ENCODE peak calls at places on chromosome 14, in five cellular contexts. H is A549, R is K562, P is HepG2, X is GM12878. V is an unnamed sample.

GRCh38 chr14:91135039-91135438 is 21.2 kb downstream of the DGLUCY start:
- DNase-seq in P (no peak), X (no peak), H (no peak), R (no peak), V (no peak)

GRCh38 chr14:52553002-52553670 is 500 bp downstream of the GPR137C start:
- DNase-seq in X (no peak), R (no peak), H (no peak), P (no peak), V (peak; percentile 58)

GRCh38 chr14:64715628-64716412 is 11.6 kb downstream of the PLEKHG3 start:
- DNase-seq in X (no peak), R (no peak), H (no peak), P (no peak), V (peak; percentile 28)

GRCh38 chr14:63563370-63564026 is 20.3 kb upstream of the PPP2R5E start:
- DNase-seq in P (no peak), R (no peak), H (no peak), X (no peak), V (no peak)

GRCh38 chr14:102516531-102517411 is 7.2 kb upstream of the ANKRD9 start:
- DNase-seq in R (peak; percentile 74), X (no peak), P (peak; percentile 44), H (peak; percentile 67), V (peak; percentile 72)

GRCh38 chr14:76963366-76963765 is 65.1 kb downstream of the IRF2BPL start:
- DNase-seq in P (no peak), H (no peak), R (no peak), X (no peak), V (no peak)

GRCh38 chr14:101972126-101972785 is 7.9 kb downstream of the DYNC1H1 start:
- DNase-seq in P (peak; percentile 90), X (no peak), R (peak; percentile 45), H (peak; percentile 90), V (peak; percentile 80)

GRCh38 chr14:26377150-26377549 is 220.7 kb downstream of the NOVA1 start:
- DNase-seq in H (no peak), P (no peak), X (no peak), R (no peak), V (peak; percentile 35)

GRCh38 chr14:94722397-94722796 is 47.5 kb downstream of the GSC start:
- DNase-seq in X (no peak), P (no peak), R (no peak), H (no peak), V (no peak)

GRCh38 chr14:35539969-35540368 is 6.0 kb downstream of the INSM2 start:
- DNase-seq in X (no peak), H (no peak), R (no peak), P (no peak), V (no peak)

GRCh38 chr14:25094171-25094907 is 44.4 kb upstream of the STXBP6 start:
- DNase-seq in X (no peak), R (no peak), P (no peak), H (no peak), V (no peak)

GRCh38 chr14:23953464-23954278 is at the start of gene DHRS4:
- DNase-seq in R (peak; percentile 66), H (peak; percentile 64), P (peak; percentile 94), X (peak; percentile 47), V (peak; percentile 83)

DNA sequence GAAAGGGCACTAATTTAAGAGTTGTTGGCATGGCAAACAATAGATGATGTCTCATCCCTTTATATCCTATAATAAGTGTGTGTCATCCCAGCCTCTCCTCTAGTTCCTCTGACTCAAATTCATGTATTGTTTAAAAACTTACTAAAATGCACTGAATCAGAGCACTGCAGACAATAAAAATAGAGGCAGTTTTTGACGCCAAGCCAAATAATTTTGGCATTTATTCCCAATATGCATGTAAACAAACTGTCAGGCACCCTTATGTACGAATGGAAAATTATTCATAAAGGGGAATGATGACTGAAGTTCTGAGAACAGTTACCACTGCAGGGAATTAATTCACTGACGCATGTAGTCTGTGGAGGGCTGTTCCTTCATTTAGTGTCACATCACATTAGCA is 57.9 kb upstream of the TMX1 start:
- DNase-seq in H (no peak), X (no peak), R (no peak), P (no peak), V (no peak)
- TF ChIP-seq MAX in H (no peak), X (no peak), R (no peak), P (no peak), V (no peak)

GRCh38 chr14:98897605-98898309 is 374.2 kb downstream of the BCL11B start:
- DNase-seq in H (no peak), P (no peak), X (no peak), R (no peak), V (no peak)
- TF ChIP-seq MYC in H (no peak), P (no peak), X (no peak), R (no peak), V (no peak)

GRCh38 chr14:57277062-57277461 is 8.3 kb downstream of the AP5M1 start:
- DNase-seq in H (no peak), X (no peak), R (no peak), P (no peak), V (no peak)

GRCh38 chr14:57268161-57269067 is at the start of the genes AP5M1 and EXOC5:
- DNase-seq in X (peak; percentile 83), P (peak; percentile 86), H (peak; percentile 66), R (peak; percentile 72), V (peak; percentile 96)

GRCh38 chr14:57275023-57275664 is 6.4 kb downstream of the AP5M1 start:
- DNase-seq in R (no peak), H (no peak), X (no peak), P (no peak), V (no peak)

GRCh38 chr14:57274551-57274950 is 5.8 kb downstream of the AP5M1 start:
- DNase-seq in X (no peak), H (no peak), P (no peak), R (no peak), V (no peak)

GRCh38 chr14:57273236-57273635 is 4.5 kb downstream of the AP5M1 start:
- DNase-seq in X (no peak), P (peak; percentile 16), R (no peak), H (no peak), V (no peak)
- TF ChIP-seq MAX in X (no peak), P (no peak), R (no peak), H (no peak), V (no peak)

GRCh38 chr14:70317969-70318634 is 41.4 kb downstream of the COX16 start:
- DNase-seq in H (peak; percentile 40), R (peak; percentile 14), P (peak; percentile 97), X (peak; percentile 2), V (peak; percentile 28)
- TF ChIP-seq MYC in H (no peak), R (no peak), P (no peak), X (no peak), V (no peak)

GRCh38 chr14:105844047-105844630 is 317.8 kb downstream of the TMEM121 start:
- DNase-seq in P (no peak), H (no peak), R (no peak), X (no peak), V (no peak)
- TF ChIP-seq MAX in P (no peak), H (no peak), R (no peak), X (no peak), V (no peak)

DNA sequence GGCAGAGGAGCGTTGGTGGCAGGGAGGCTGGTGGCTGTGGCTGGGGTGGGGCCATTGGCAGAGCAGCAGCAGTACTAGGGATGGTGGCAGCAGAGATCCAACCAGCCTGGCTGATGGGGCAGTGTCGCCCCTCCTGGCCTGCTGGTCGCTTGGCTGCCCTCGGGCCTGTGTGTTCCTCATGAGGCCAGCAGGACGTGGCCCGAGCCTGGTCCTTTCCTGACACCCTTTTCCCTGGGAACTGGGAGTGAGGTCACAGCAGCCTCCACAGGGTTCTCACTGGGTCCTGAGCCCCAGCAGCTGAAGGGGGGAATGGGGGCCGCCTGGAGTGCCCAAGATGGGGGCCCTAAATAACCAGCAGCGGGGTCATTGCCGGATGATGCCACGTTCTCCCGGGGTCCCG is 46.1 kb downstream of the KIF26A start:
- DNase-seq in P (no peak), R (peak; percentile 2), H (no peak), X (no peak), V (no peak)
- TF ChIP-seq MYC in P (no peak), R (no peak), H (no peak), X (no peak), V (no peak)

DNA sequence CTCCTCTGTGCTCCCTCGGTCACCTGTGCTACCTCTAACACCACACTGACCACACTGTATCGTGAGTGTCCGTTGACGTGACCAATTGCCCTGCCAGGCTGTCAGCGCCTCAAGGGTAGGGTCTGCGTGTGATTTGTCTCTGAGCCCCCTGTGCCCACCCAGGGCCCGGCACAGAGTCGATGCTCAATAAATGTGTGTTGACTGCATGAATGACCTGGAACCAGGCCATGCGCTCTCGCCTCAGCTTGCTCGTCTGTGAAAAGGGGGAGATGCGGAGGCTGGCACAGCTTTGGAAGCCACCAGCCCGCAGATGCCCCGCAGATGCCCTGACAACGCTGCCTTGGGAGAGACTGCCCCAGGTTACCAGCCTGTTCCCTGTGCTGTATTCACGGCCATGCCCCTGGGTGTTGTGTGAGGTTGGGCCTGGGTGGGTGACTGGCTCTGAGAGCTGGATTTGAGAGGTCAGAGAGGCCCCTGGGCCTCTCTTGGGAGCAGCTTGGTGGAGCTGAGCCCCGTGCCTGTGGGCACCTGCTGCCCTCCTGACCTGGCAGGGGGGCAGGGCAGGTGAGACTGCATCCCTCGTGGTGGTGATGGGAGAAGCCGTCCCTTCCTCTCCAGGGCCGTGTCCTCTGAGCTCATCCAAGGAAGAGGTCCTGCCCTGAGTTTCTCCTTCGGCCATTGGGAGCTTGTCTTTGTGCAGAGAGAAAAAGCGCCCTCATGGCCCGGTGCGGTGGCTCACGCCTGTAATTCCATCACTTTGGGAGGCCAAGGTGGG is 43.2 kb downstream of the CYP46A1 start:
- DNase-seq in P (no peak), H (no peak), R (no peak), X (no peak), V (no peak)
- TF ChIP-seq MAX in P (no peak), H (no peak), R (no peak), X (no peak), V (no peak)

V was measured in NB4.